ENCODE peak calls at places on chromosomes 1 and 21, in eight cellular contexts. U is cardiac muscle cell; X is fibroblast of lung; F is SK-N-SH; C is hepatocyte; T is CD8-positive, alpha-beta memory T cell; E is psoas muscle; K is BE2C. Y is an unnamed sample. For H3K9me3, the result is how much of the 10 kb centered on the place peaks cover.

GRCh38 chr1:67647036-67647798 is 37.8 kb upstream of the GADD45A start:
- DNase-seq in T (no peak), K (peak), C (peak), U (peak), E (no peak), X (peak), F (peak), Y (no peak)

GRCh38 chr21:43812957-43813730 is 23.8 kb downstream of the RRP1 start:
- DNase-seq in T (no peak), K (no peak), E (no peak), F (no peak), X (no peak), C (no peak), U (no peak), Y (no peak)

GRCh38 chr21:35953570-35953969 is 106.8 kb downstream of the SETD4 start:
- DNase-seq in T (no peak), F (no peak), K (no peak), X (no peak), C (peak), E (no peak), U (no peak), Y (no peak)

GRCh38 chr1:53631622-53632310 is 107.2 kb downstream of the GLIS1 start:
- DNase-seq in X (no peak), U (no peak), T (no peak), F (no peak), C (no peak), E (no peak), K (no peak), Y (no peak)

GRCh38 chr1:33471416-33471815 is 1.0 kb upstream of the ZSCAN20 start:
- DNase-seq in E (no peak), F (no peak), T (no peak), K (no peak), C (no peak), X (no peak), U (no peak), Y (no peak)

GRCh38 chr21:43370888-43371570 is 55.9 kb downstream of the SIK1 start:
- DNase-seq in T (no peak), U (no peak), C (no peak), F (no peak), X (no peak), K (no peak), E (no peak), Y (no peak)

GRCh38 chr21:34687065-34687464 is 18.3 kb downstream of the CLIC6 start:
- DNase-seq in T (no peak), X (no peak), F (no peak), C (peak), E (no peak), U (no peak), K (no peak), Y (no peak)

GRCh38 chr1:245538671-245539070 is 383.9 kb downstream of the KIF26B start:
- DNase-seq in K (no peak), F (no peak), T (no peak), C (no peak), U (no peak), E (no peak), X (no peak), Y (no peak)

GRCh38 chr1:93672069-93672468 is 9.6 kb downstream of the BCAR3 start:
- DNase-seq in T (no peak), C (peak), X (peak), K (no peak), E (peak), U (no peak), F (no peak), Y (no peak)

GRCh38 chr1:156095906-156096508 is 13.7 kb upstream of the MEX3A start:
- DNase-seq in T (no peak), X (no peak), F (no peak), K (no peak), U (no peak), E (no peak), C (no peak), Y (no peak)

GRCh38 chr1:185317886-185318310 is 855 bp upstream of the IVNS1ABP start:
- DNase-seq in X (no peak), K (no peak), U (peak), E (peak), C (peak), F (peak), T (peak), Y (peak)

GRCh38 chr1:20440785-20441200 is 45.2 kb downstream of the CAMK2N1 start:
- DNase-seq in E (no peak), X (peak), T (peak), K (peak), U (peak), C (peak), F (peak), Y (peak)

GRCh38 chr1:163202833-163203451 is at the start of gene RGS5:
- DNase-seq in U (peak), X (peak), C (no peak), K (peak), T (no peak), F (peak), E (no peak), Y (no peak)

GRCh38 chr1:172827841-172828240 is 168.9 kb downstream of the FASLG start:
- DNase-seq in E (no peak), U (no peak), K (no peak), C (no peak), T (no peak), X (no peak), F (no peak), Y (no peak)

GRCh38 chr1:238606896-238607295 is 716.2 kb upstream of the ZP4 start:
- DNase-seq in C (no peak), T (no peak), U (no peak), K (no peak), F (no peak), X (no peak), E (no peak), Y (no peak)
- H3K9me3 ChIP-seq in C (under half), T (under half), U (under half), K (under half), F (under half), X (under half), E (under half), Y (under half)

DNA sequence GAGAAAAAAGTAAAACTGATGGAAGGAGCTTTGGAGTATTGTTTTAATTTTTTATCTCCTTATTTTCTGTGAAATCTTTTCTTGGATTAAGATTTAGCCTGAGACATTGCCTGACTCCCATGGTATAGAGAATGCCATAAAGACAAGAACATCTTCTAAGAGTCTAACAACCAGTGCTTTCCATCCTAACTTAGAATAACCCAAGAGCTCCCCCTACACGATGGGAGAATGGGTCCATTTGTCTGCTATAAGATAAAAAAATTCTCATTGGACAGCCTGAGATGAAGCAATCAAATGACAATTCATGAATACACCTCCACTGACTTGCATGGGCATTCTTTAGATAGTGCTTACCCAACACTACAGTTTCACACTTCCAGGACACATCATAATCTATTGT is 478.1 kb downstream of the TTLL7 start:
- DNase-seq in E (no peak), K (no peak), T (no peak), X (no peak), C (no peak), F (no peak), U (no peak), Y (no peak)
- H3K9me3 ChIP-seq in E (under half), K (under half), T (under half), X (under half), C (under half), F (under half), U (under half), Y (under half)

GRCh38 chr1:160534823-160535605 is 12.0 kb upstream of the SLAMF6 start:
- DNase-seq in K (no peak), C (no peak), U (no peak), T (no peak), X (no peak), E (no peak), F (no peak), Y (no peak)
- H3K9me3 ChIP-seq in K (under half), C (under half), U (under half), T (under half), X (under half), E (under half), F (under half), Y (under half)

GRCh38 chr1:71357708-71358107 is 276.9 kb upstream of the ZRANB2 start:
- DNase-seq in F (no peak), X (no peak), K (no peak), T (no peak), E (no peak), U (no peak), C (no peak), Y (no peak)
- H3K9me3 ChIP-seq in F (under half), X (under half), K (under half), T (under half), E (under half), U (under half), C (under half), Y (under half)

DNA sequence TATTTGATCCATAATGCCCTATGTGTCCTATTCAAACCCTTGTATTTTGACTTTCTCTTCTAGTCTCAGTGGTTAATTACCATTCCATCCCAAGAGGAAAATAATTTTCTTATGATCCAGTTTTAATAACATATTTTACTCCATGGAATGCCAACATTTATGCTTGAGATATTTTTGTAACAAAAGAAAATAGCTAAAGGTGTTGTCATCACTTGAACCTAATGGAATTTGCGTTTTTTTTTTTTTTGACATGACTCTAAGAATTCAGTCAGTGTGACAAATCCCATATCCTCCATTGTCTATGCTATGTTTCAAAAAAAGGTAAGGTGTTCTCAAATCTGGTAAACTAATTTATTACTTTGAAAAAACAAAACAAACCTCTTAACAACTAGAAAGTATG is 324.1 kb upstream of the ADAMTS5 start:
- DNase-seq in T (no peak), E (no peak), C (no peak), K (no peak), U (no peak), F (no peak), X (no peak), Y (no peak)
- H3K9me3 ChIP-seq in T (under half), E (under half), C (under half), K (under half), U (under half), F (under half), X (under half), Y (under half)

Y was measured in T-helper 17 cell.